ENCODE peak calls at places on chromosomes 7 and 10, in nine cellular contexts. One of them, this sample, is unnamed.

GRCh38 chr10:49742683-49743463 is 19.2 kb downstream of the OGDHL start:
- DNase-seq in SK-N-DZ: no peak
- DNase-seq in heart right ventricle: no peak
- DNase-seq in fibroblast of pulmonary artery: no peak
- DNase-seq in activated naive CD4-positive, alpha-beta T cell treated with Interleukin-2 at 50 U/mL for 16 hours: no peak
- DNase-seq in upper lobe of right lung: no peak
- DNase-seq in activated naive CD8-positive, alpha-beta T cell treated with anti-CD3 and anti-CD28 coated beads for 36 hours: no peak
- DNase-seq in EH: no peak
- DNase-seq in Daoy: no peak
- DNase-seq in this sample: no peak

GRCh38 chr10:7819126-7819470 is 793 bp downstream of the TAF3 start:
- DNase-seq in Daoy: peak
- DNase-seq in fibroblast of pulmonary artery: peak
- DNase-seq in heart right ventricle: no peak
- DNase-seq in activated naive CD4-positive, alpha-beta T cell treated with Interleukin-2 at 50 U/mL for 16 hours: peak
- DNase-seq in activated naive CD8-positive, alpha-beta T cell treated with anti-CD3 and anti-CD28 coated beads for 36 hours: peak
- DNase-seq in SK-N-DZ: peak
- DNase-seq in upper lobe of right lung: no peak
- DNase-seq in EH: peak
- DNase-seq in this sample: no peak

GRCh38 chr7:15720849-15721471 is 34.5 kb upstream of the MEOX2 start:
- DNase-seq in EH: peak
- DNase-seq in Daoy: peak
- DNase-seq in fibroblast of pulmonary artery: peak
- DNase-seq in SK-N-DZ: peak
- DNase-seq in upper lobe of right lung: no peak
- DNase-seq in activated naive CD8-positive, alpha-beta T cell treated with anti-CD3 and anti-CD28 coated beads for 36 hours: no peak
- DNase-seq in activated naive CD4-positive, alpha-beta T cell treated with Interleukin-2 at 50 U/mL for 16 hours: no peak
- DNase-seq in heart right ventricle: no peak
- DNase-seq in this sample: no peak

GRCh38 chr7:28296571-28297483 is 115.5 kb upstream of the CREB5 start:
- DNase-seq in heart right ventricle: peak
- DNase-seq in Daoy: peak
- DNase-seq in SK-N-DZ: peak
- DNase-seq in EH: peak
- DNase-seq in activated naive CD4-positive, alpha-beta T cell treated with Interleukin-2 at 50 U/mL for 16 hours: peak
- DNase-seq in activated naive CD8-positive, alpha-beta T cell treated with anti-CD3 and anti-CD28 coated beads for 36 hours: peak
- DNase-seq in fibroblast of pulmonary artery: peak
- DNase-seq in upper lobe of right lung: no peak
- DNase-seq in this sample: no peak

GRCh38 chr10:8369666-8370065 is 315.2 kb downstream of the GATA3 start:
- DNase-seq in heart right ventricle: no peak
- DNase-seq in EH: no peak
- DNase-seq in Daoy: peak
- DNase-seq in activated naive CD4-positive, alpha-beta T cell treated with Interleukin-2 at 50 U/mL for 16 hours: no peak
- DNase-seq in SK-N-DZ: no peak
- DNase-seq in upper lobe of right lung: no peak
- DNase-seq in fibroblast of pulmonary artery: peak
- DNase-seq in activated naive CD8-positive, alpha-beta T cell treated with anti-CD3 and anti-CD28 coated beads for 36 hours: no peak
- DNase-seq in this sample: no peak

GRCh38 chr7:42099076-42099836 is 137.8 kb downstream of the GLI3 start:
- DNase-seq in Daoy: no peak
- DNase-seq in fibroblast of pulmonary artery: no peak
- DNase-seq in EH: no peak
- DNase-seq in activated naive CD4-positive, alpha-beta T cell treated with Interleukin-2 at 50 U/mL for 16 hours: no peak
- DNase-seq in activated naive CD8-positive, alpha-beta T cell treated with anti-CD3 and anti-CD28 coated beads for 36 hours: no peak
- DNase-seq in upper lobe of right lung: no peak
- DNase-seq in SK-N-DZ: no peak
- DNase-seq in heart right ventricle: no peak
- DNase-seq in this sample: no peak

GRCh38 chr7:46210467-46210866 is 289.4 kb upstream of the IGFBP3 start:
- DNase-seq in SK-N-DZ: no peak
- DNase-seq in Daoy: no peak
- DNase-seq in upper lobe of right lung: no peak
- DNase-seq in heart right ventricle: no peak
- DNase-seq in activated naive CD8-positive, alpha-beta T cell treated with anti-CD3 and anti-CD28 coated beads for 36 hours: no peak
- DNase-seq in activated naive CD4-positive, alpha-beta T cell treated with Interleukin-2 at 50 U/mL for 16 hours: no peak
- DNase-seq in EH: peak
- DNase-seq in fibroblast of pulmonary artery: peak
- DNase-seq in this sample: no peak

GRCh38 chr10:21771219-21771618 is 232.3 kb downstream of the DNAJC1 start:
- DNase-seq in upper lobe of right lung: no peak
- DNase-seq in heart right ventricle: no peak
- DNase-seq in activated naive CD4-positive, alpha-beta T cell treated with Interleukin-2 at 50 U/mL for 16 hours: no peak
- DNase-seq in EH: no peak
- DNase-seq in Daoy: no peak
- DNase-seq in SK-N-DZ: no peak
- DNase-seq in activated naive CD8-positive, alpha-beta T cell treated with anti-CD3 and anti-CD28 coated beads for 36 hours: no peak
- DNase-seq in fibroblast of pulmonary artery: no peak
- DNase-seq in this sample: no peak

GRCh38 chr7:95527033-95527775 is 41.5 kb downstream of the ASB4 start:
- DNase-seq in fibroblast of pulmonary artery: peak
- DNase-seq in SK-N-DZ: peak
- DNase-seq in upper lobe of right lung: no peak
- DNase-seq in EH: peak
- DNase-seq in activated naive CD4-positive, alpha-beta T cell treated with Interleukin-2 at 50 U/mL for 16 hours: no peak
- DNase-seq in activated naive CD8-positive, alpha-beta T cell treated with anti-CD3 and anti-CD28 coated beads for 36 hours: no peak
- DNase-seq in Daoy: peak
- DNase-seq in heart right ventricle: no peak
- DNase-seq in this sample: no peak

GRCh38 chr7:39271386-39271785 is 293.7 kb downstream of the POU6F2 start:
- DNase-seq in activated naive CD4-positive, alpha-beta T cell treated with Interleukin-2 at 50 U/mL for 16 hours: no peak
- DNase-seq in Daoy: peak
- DNase-seq in SK-N-DZ: peak
- DNase-seq in activated naive CD8-positive, alpha-beta T cell treated with anti-CD3 and anti-CD28 coated beads for 36 hours: no peak
- DNase-seq in fibroblast of pulmonary artery: peak
- DNase-seq in EH: peak
- DNase-seq in upper lobe of right lung: peak
- DNase-seq in heart right ventricle: peak
- DNase-seq in this sample: no peak

GRCh38 chr10:73779018-73779417 is 2.8 kb upstream of the CHCHD1 start:
- DNase-seq in activated naive CD8-positive, alpha-beta T cell treated with anti-CD3 and anti-CD28 coated beads for 36 hours: no peak
- DNase-seq in Daoy: no peak
- DNase-seq in heart right ventricle: no peak
- DNase-seq in EH: no peak
- DNase-seq in upper lobe of right lung: no peak
- DNase-seq in SK-N-DZ: no peak
- DNase-seq in fibroblast of pulmonary artery: no peak
- DNase-seq in activated naive CD4-positive, alpha-beta T cell treated with Interleukin-2 at 50 U/mL for 16 hours: no peak
- DNase-seq in this sample: no peak

GRCh38 chr7:102080003-102080361 is 206.7 kb upstream of the SH2B2 start:
- DNase-seq in activated naive CD8-positive, alpha-beta T cell treated with anti-CD3 and anti-CD28 coated beads for 36 hours: no peak
- DNase-seq in upper lobe of right lung: peak
- DNase-seq in Daoy: no peak
- DNase-seq in fibroblast of pulmonary artery: no peak
- DNase-seq in activated naive CD4-positive, alpha-beta T cell treated with Interleukin-2 at 50 U/mL for 16 hours: no peak
- DNase-seq in SK-N-DZ: peak
- DNase-seq in heart right ventricle: no peak
- DNase-seq in EH: no peak
- DNase-seq in this sample: no peak

This sample was measured in chondrocyte.